ENCODE peak calls at places on chromosome 21, in nine cellular contexts. One of them, this sample, is unnamed.

GRCh38 chr21:38140192-38140905 is 116.4 kb upstream of the KCNJ15 start:
- DNase-seq in nephron progenitor cell: no peak
- DNase-seq in GM10248: no peak
- DNase-seq in HT1080: no peak
- DNase-seq in activated naive CD8-positive, alpha-beta T cell treated with anti-CD3 and anti-CD28 coated beads, Interleukin-2, amount 10 ng/mL, durations not matched to agents 7 days and 5 days: no peak
- DNase-seq in NCI-H1105: peak; percentile 95
- DNase-seq in activated CD4-positive, alpha-beta T cell treated with anti-CD3 and anti-CD28 coated beads for 36 hours: no peak
- DNase-seq in suprapubic skin: no peak
- DNase-seq in amniotic stem cell: no peak
- DNase-seq in this sample: no peak

GRCh38 chr21:37878946-37879660 is 37.2 kb downstream of the KCNJ6 start:
- DNase-seq in nephron progenitor cell: no peak
- DNase-seq in GM10248: no peak
- DNase-seq in HT1080: peak; percentile 82
- DNase-seq in activated naive CD8-positive, alpha-beta T cell treated with anti-CD3 and anti-CD28 coated beads, Interleukin-2, amount 10 ng/mL, durations not matched to agents 7 days and 5 days: no peak
- DNase-seq in NCI-H1105: peak; percentile 6
- DNase-seq in activated CD4-positive, alpha-beta T cell treated with anti-CD3 and anti-CD28 coated beads for 36 hours: no peak
- DNase-seq in suprapubic skin: no peak
- DNase-seq in amniotic stem cell: no peak
- DNase-seq in this sample: peak; percentile 78

GRCh38 chr21:14863745-14864210 is 201.0 kb downstream of the NRIP1 start:
- DNase-seq in nephron progenitor cell: no peak
- DNase-seq in GM10248: no peak
- DNase-seq in HT1080: peak; percentile 5
- DNase-seq in activated naive CD8-positive, alpha-beta T cell treated with anti-CD3 and anti-CD28 coated beads, Interleukin-2, amount 10 ng/mL, durations not matched to agents 7 days and 5 days: no peak
- DNase-seq in NCI-H1105: no peak
- DNase-seq in activated CD4-positive, alpha-beta T cell treated with anti-CD3 and anti-CD28 coated beads for 36 hours: no peak
- DNase-seq in suprapubic skin: no peak
- DNase-seq in amniotic stem cell: no peak
- DNase-seq in this sample: no peak

GRCh38 chr21:28944296-28944695 is 48.4 kb downstream of the LTN1 start:
- DNase-seq in nephron progenitor cell: no peak
- DNase-seq in GM10248: no peak
- DNase-seq in HT1080: no peak
- DNase-seq in activated naive CD8-positive, alpha-beta T cell treated with anti-CD3 and anti-CD28 coated beads, Interleukin-2, amount 10 ng/mL, durations not matched to agents 7 days and 5 days: no peak
- DNase-seq in NCI-H1105: no peak
- DNase-seq in activated CD4-positive, alpha-beta T cell treated with anti-CD3 and anti-CD28 coated beads for 36 hours: no peak
- DNase-seq in suprapubic skin: no peak
- DNase-seq in amniotic stem cell: no peak
- DNase-seq in this sample: no peak

GRCh38 chr21:24895885-24896734 is 711.2 kb downstream of the MRPL39 start:
- DNase-seq in nephron progenitor cell: no peak
- DNase-seq in GM10248: no peak
- DNase-seq in HT1080: peak; percentile 34
- DNase-seq in activated naive CD8-positive, alpha-beta T cell treated with anti-CD3 and anti-CD28 coated beads, Interleukin-2, amount 10 ng/mL, durations not matched to agents 7 days and 5 days: no peak
- DNase-seq in NCI-H1105: peak; percentile 47
- DNase-seq in activated CD4-positive, alpha-beta T cell treated with anti-CD3 and anti-CD28 coated beads for 36 hours: peak; percentile 4
- DNase-seq in suprapubic skin: no peak
- DNase-seq in amniotic stem cell: no peak
- DNase-seq in this sample: peak; percentile 78

GRCh38 chr21:42406201-42406601 is 2.5 kb downstream of the UBASH3A start:
- DNase-seq in nephron progenitor cell: no peak
- DNase-seq in GM10248: no peak
- DNase-seq in HT1080: no peak
- DNase-seq in activated naive CD8-positive, alpha-beta T cell treated with anti-CD3 and anti-CD28 coated beads, Interleukin-2, amount 10 ng/mL, durations not matched to agents 7 days and 5 days: peak; percentile 65
- DNase-seq in NCI-H1105: no peak
- DNase-seq in activated CD4-positive, alpha-beta T cell treated with anti-CD3 and anti-CD28 coated beads for 36 hours: peak; percentile 85
- DNase-seq in suprapubic skin: no peak
- DNase-seq in amniotic stem cell: no peak
- DNase-seq in this sample: no peak

GRCh38 chr21:46268371-46268770 is 17.0 kb downstream of the MCM3AP start:
- DNase-seq in nephron progenitor cell: no peak
- DNase-seq in GM10248: no peak
- DNase-seq in HT1080: no peak
- DNase-seq in activated naive CD8-positive, alpha-beta T cell treated with anti-CD3 and anti-CD28 coated beads, Interleukin-2, amount 10 ng/mL, durations not matched to agents 7 days and 5 days: no peak
- DNase-seq in NCI-H1105: no peak
- DNase-seq in activated CD4-positive, alpha-beta T cell treated with anti-CD3 and anti-CD28 coated beads for 36 hours: no peak
- DNase-seq in suprapubic skin: no peak
- DNase-seq in amniotic stem cell: no peak
- DNase-seq in this sample: no peak

GRCh38 chr21:32727478-32727727 is 410 bp downstream of the SYNJ1 start:
- DNase-seq in nephron progenitor cell: no peak
- DNase-seq in GM10248: no peak
- DNase-seq in HT1080: no peak
- DNase-seq in activated naive CD8-positive, alpha-beta T cell treated with anti-CD3 and anti-CD28 coated beads, Interleukin-2, amount 10 ng/mL, durations not matched to agents 7 days and 5 days: no peak
- DNase-seq in NCI-H1105: no peak
- DNase-seq in activated CD4-positive, alpha-beta T cell treated with anti-CD3 and anti-CD28 coated beads for 36 hours: no peak
- DNase-seq in suprapubic skin: peak; percentile 74
- DNase-seq in amniotic stem cell: no peak
- DNase-seq in this sample: no peak

GRCh38 chr21:45482899-45483821 is 59.1 kb downstream of the SLC19A1 start:
- DNase-seq in nephron progenitor cell: no peak
- DNase-seq in GM10248: no peak
- DNase-seq in HT1080: no peak
- DNase-seq in activated naive CD8-positive, alpha-beta T cell treated with anti-CD3 and anti-CD28 coated beads, Interleukin-2, amount 10 ng/mL, durations not matched to agents 7 days and 5 days: peak; percentile 71
- DNase-seq in NCI-H1105: no peak
- DNase-seq in activated CD4-positive, alpha-beta T cell treated with anti-CD3 and anti-CD28 coated beads for 36 hours: peak; percentile 78
- DNase-seq in suprapubic skin: no peak
- DNase-seq in amniotic stem cell: no peak
- DNase-seq in this sample: no peak

GRCh38 chr21:28333455-28334108 is 659.1 kb downstream of the LTN1 start:
- DNase-seq in nephron progenitor cell: no peak
- DNase-seq in GM10248: no peak
- DNase-seq in HT1080: no peak
- DNase-seq in activated naive CD8-positive, alpha-beta T cell treated with anti-CD3 and anti-CD28 coated beads, Interleukin-2, amount 10 ng/mL, durations not matched to agents 7 days and 5 days: no peak
- DNase-seq in NCI-H1105: no peak
- DNase-seq in activated CD4-positive, alpha-beta T cell treated with anti-CD3 and anti-CD28 coated beads for 36 hours: no peak
- DNase-seq in suprapubic skin: no peak
- DNase-seq in amniotic stem cell: no peak
- DNase-seq in this sample: no peak

GRCh38 chr21:42320791-42321190 is 5.6 kb upstream of the TFF3 start:
- DNase-seq in nephron progenitor cell: no peak
- DNase-seq in GM10248: no peak
- DNase-seq in HT1080: no peak
- DNase-seq in activated naive CD8-positive, alpha-beta T cell treated with anti-CD3 and anti-CD28 coated beads, Interleukin-2, amount 10 ng/mL, durations not matched to agents 7 days and 5 days: no peak
- DNase-seq in NCI-H1105: no peak
- DNase-seq in activated CD4-positive, alpha-beta T cell treated with anti-CD3 and anti-CD28 coated beads for 36 hours: no peak
- DNase-seq in suprapubic skin: no peak
- DNase-seq in amniotic stem cell: no peak
- DNase-seq in this sample: no peak

GRCh38 chr21:21963911-21964310 is 965.7 kb downstream of the NCAM2 start:
- DNase-seq in nephron progenitor cell: no peak
- DNase-seq in GM10248: no peak
- DNase-seq in HT1080: peak; percentile 93
- DNase-seq in activated naive CD8-positive, alpha-beta T cell treated with anti-CD3 and anti-CD28 coated beads, Interleukin-2, amount 10 ng/mL, durations not matched to agents 7 days and 5 days: no peak
- DNase-seq in NCI-H1105: no peak
- DNase-seq in activated CD4-positive, alpha-beta T cell treated with anti-CD3 and anti-CD28 coated beads for 36 hours: no peak
- DNase-seq in suprapubic skin: no peak
- DNase-seq in amniotic stem cell: no peak
- DNase-seq in this sample: no peak